ENCODE peak calls at places on chromosomes 5 and 9, in ten cellular contexts. P is sigmoid colon, A is ELR, O is DMS153, D is pons, W is skeletal muscle cell, M is HAP-1, G is cardiac muscle cell, R is LNCaP clone FGC, U is astrocyte of the cerebellum. L is an unnamed sample.

GRCh38 chr9:92253656-92254055 is 39.8 kb downstream of the IARS1 start:
- DNase-seq in D (peak), R (no peak), O (no peak), W (no peak), U (no peak), A (no peak), M (peak), G (no peak), P (no peak), L (no peak)

GRCh38 chr5:149388498-149389190 is 9.6 kb upstream of the IL17B start:
- DNase-seq in G (no peak), R (no peak), M (no peak), P (peak), A (no peak), D (no peak), W (no peak), O (no peak), U (no peak), L (no peak)

GRCh38 chr9:27379311-27380236 is 82.6 kb upstream of the EQTN start:
- DNase-seq in O (no peak), M (no peak), D (no peak), A (no peak), G (no peak), P (no peak), R (no peak), U (no peak), W (no peak), L (no peak)

GRCh38 chr9:127731938-127732337 is 3.2 kb downstream of the TOR2A start:
- DNase-seq in W (no peak), P (peak), U (no peak), G (no peak), A (no peak), M (no peak), R (no peak), D (no peak), O (no peak), L (no peak)

GRCh38 chr9:76665458-76665857 is 98.8 kb upstream of the PCA3 start:
- DNase-seq in P (no peak), U (no peak), W (no peak), M (no peak), G (no peak), A (no peak), D (no peak), O (no peak), R (no peak), L (no peak)

GRCh38 chr5:57406591-57406990 is 76.0 kb downstream of the ACTBL2 start:
- DNase-seq in G (peak), O (no peak), D (no peak), R (no peak), W (no peak), A (no peak), U (no peak), P (no peak), M (no peak), L (no peak)

GRCh38 chr9:17578577-17578910 is 322 bp upstream of the SH3GL2 start:
- DNase-seq in G (no peak), R (no peak), A (no peak), D (no peak), W (no peak), O (no peak), U (no peak), M (no peak), P (no peak), L (no peak)

GRCh38 chr5:177363565-177363964 is 5.8 kb downstream of the RGS14 start:
- DNase-seq in R (no peak), W (no peak), O (no peak), P (no peak), G (no peak), U (no peak), D (no peak), M (no peak), A (no peak), L (no peak)

GRCh38 chr5:168683247-168683926 is 104.2 kb upstream of the PANK3 start:
- DNase-seq in A (no peak), R (no peak), D (no peak), P (no peak), W (no peak), G (no peak), U (no peak), O (no peak), M (no peak), L (no peak)

GRCh38 chr5:57338068-57338848 is 144.4 kb downstream of the ACTBL2 start:
- DNase-seq in U (no peak), G (peak), R (peak), D (no peak), M (no peak), W (no peak), P (no peak), A (peak), O (no peak), L (no peak)

GRCh38 chr9:70291446-70291845 is 32.7 kb downstream of the SMC5 start:
- DNase-seq in D (no peak), P (no peak), R (no peak), G (no peak), A (no peak), U (no peak), M (no peak), W (no peak), O (no peak), L (no peak)

GRCh38 chr9:122302541-122302940 is 37.9 kb downstream of the MRRF start:
- DNase-seq in D (no peak), R (no peak), O (no peak), U (no peak), G (no peak), P (no peak), A (peak), M (no peak), W (no peak), L (no peak)

GRCh38 chr5:170144286-170145023 is 38.8 kb downstream of the FOXI1 start:
- DNase-seq in O (no peak), D (no peak), U (no peak), G (no peak), M (no peak), W (no peak), R (no peak), A (no peak), P (no peak), L (no peak)

GRCh38 chr5:174825587-174825986 is 101.2 kb downstream of the MSX2 start:
- DNase-seq in G (peak), U (peak), P (no peak), D (no peak), A (no peak), M (no peak), W (no peak), R (no peak), O (no peak), L (no peak)

GRCh38 chr9:133060417-133060841 is 1.4 kb upstream of the CEL start:
- DNase-seq in P (no peak), U (no peak), D (no peak), M (no peak), O (no peak), A (no peak), R (no peak), W (no peak), G (peak), L (no peak)

GRCh38 chr9:32395483-32396216 is 11.2 kb downstream of the ACO1 start:
- DNase-seq in O (no peak), A (peak), R (no peak), M (no peak), D (no peak), W (peak), P (peak), G (peak), U (peak), L (peak)

GRCh38 chr5:113397046-113397445 is 37.7 kb downstream of the TSSK1B start:
- DNase-seq in P (no peak), A (no peak), U (no peak), G (no peak), M (no peak), D (no peak), W (no peak), O (no peak), R (no peak), L (no peak)

GRCh38 chr5:176578391-176578808 is 29.3 kb downstream of the CDHR2 start:
- DNase-seq in O (no peak), A (peak), W (no peak), U (no peak), D (no peak), R (peak), G (peak), P (no peak), M (no peak), L (no peak)

GRCh38 chr5:6683241-6683640 is 30.0 kb upstream of the TENT4A start:
- DNase-seq in P (no peak), D (no peak), R (no peak), M (no peak), O (no peak), U (no peak), A (no peak), W (no peak), G (no peak), L (no peak)

GRCh38 chr5:72137826-72138409 is 30.6 kb downstream of the MAP1B start:
- DNase-seq in W (no peak), M (peak), A (peak), P (no peak), U (no peak), G (no peak), D (peak), O (no peak), R (no peak), L (no peak)

GRCh38 chr5:144295284-144295683 is 124.6 kb downstream of the KCTD16 start:
- DNase-seq in D (no peak), G (no peak), O (no peak), P (no peak), A (no peak), U (no peak), M (no peak), R (no peak), W (no peak), L (no peak)

GRCh38 chr9:126591083-126591482 is 22.6 kb upstream of the LMX1B start:
- DNase-seq in O (no peak), M (no peak), W (no peak), G (no peak), D (no peak), P (no peak), U (no peak), A (peak), R (no peak), L (no peak)

GRCh38 chr9:80796662-80797426 is 892.5 kb downstream of the TLE1 start:
- DNase-seq in A (no peak), P (peak), O (no peak), D (peak), R (no peak), M (no peak), U (no peak), W (peak), G (no peak), L (no peak)

L was measured in GM04504.